ENCODE peak calls at places on chromosomes 13 and 19, in seven cellular contexts. I is IMR-90, L is A549, M is hepatocyte, F is heart left ventricle, Q is ascending aorta, T is uterus. D is an unnamed sample.
A peak's percentile ranks its signal among the peaks of the same experiment; 100 is the strongest.

GRCh38 chr13:85383291-85383690 is 415.9 kb downstream of the SLITRK6 start:
- DNase-seq in I (no peak), L (no peak), F (no peak), Q (no peak), T (no peak), M (no peak), D (no peak)

GRCh38 chr19:20664917-20665781 is 3.8 kb upstream of the ZNF626 start:
- DNase-seq in Q (no peak), T (peak; percentile 32), M (peak; percentile 51), I (no peak), L (no peak), F (peak; percentile 37), D (no peak)

GRCh38 chr19:8253678-8254077 is 44.5 kb downstream of the CERS4 start:
- DNase-seq in M (no peak), L (no peak), F (no peak), Q (no peak), T (no peak), I (peak; percentile 23), D (no peak)

GRCh38 chr13:85632526-85633215 is 166.5 kb downstream of the SLITRK6 start:
- DNase-seq in F (no peak), I (no peak), T (no peak), Q (no peak), M (no peak), L (no peak), D (no peak)

GRCh38 chr19:2260341-2260751 is 4.1 kb upstream of the JSRP1 start:
- DNase-seq in T (no peak), L (no peak), Q (no peak), F (no peak), M (no peak), I (no peak), D (no peak)

GRCh38 chr19:38319421-38320258 is at the start of gene KCNK6:
- DNase-seq in F (peak; percentile 57), M (peak; percentile 63), Q (no peak), I (no peak), L (peak; percentile 66), T (peak; percentile 59), D (no peak)

GRCh38 chr19:35458821-35459391 is 10.8 kb downstream of the FFAR2 start:
- DNase-seq in I (no peak), L (no peak), Q (no peak), F (no peak), M (peak; percentile 70), T (no peak), D (no peak)

GRCh38 chr13:65926750-65927171 is 1303.4 kb downstream of the PCDH9 start:
- DNase-seq in M (peak; percentile 21), Q (peak; percentile 62), T (no peak), I (no peak), F (peak; percentile 41), L (peak; percentile 0), D (no peak)

GRCh38 chr13:44508562-44509062 is 67.5 kb downstream of the TSC22D1 start:
- DNase-seq in F (no peak), Q (no peak), L (no peak), T (no peak), I (no peak), M (no peak), D (no peak)

GRCh38 chr19:49512970-49513745 is 697 bp downstream of the FCGRT start:
- DNase-seq in Q (no peak), F (peak; percentile 55), T (peak; percentile 72), M (peak; percentile 78), L (no peak), I (no peak), D (no peak)

GRCh38 chr13:45464687-45465453 is at the start of gene COG3:
- DNase-seq in F (peak; percentile 96), L (peak; percentile 94), Q (peak; percentile 97), I (peak; percentile 97), M (peak; percentile 97), T (peak; percentile 94), D (peak; percentile 96)

GRCh38 chr13:84917252-84917878 is 881.9 kb downstream of the SLITRK6 start:
- DNase-seq in I (peak; percentile 31), M (peak; percentile 35), L (no peak), Q (no peak), T (no peak), F (no peak), D (no peak)

GRCh38 chr13:34086281-34086680 is 268.3 kb downstream of the RFC3 start:
- DNase-seq in Q (no peak), L (no peak), T (no peak), I (no peak), F (no peak), M (no peak), D (no peak)

GRCh38 chr13:75452564-75452963 is 29.4 kb downstream of the TBC1D4 start:
- DNase-seq in Q (no peak), T (no peak), M (no peak), L (no peak), F (no peak), I (no peak), D (no peak)

GRCh38 chr19:39014037-39014436 is 18.3 kb downstream of the FBXO27 start:
- DNase-seq in F (no peak), I (no peak), L (no peak), M (no peak), T (no peak), Q (no peak), D (no peak)

GRCh38 chr19:1069009-1069779 is 2.2 kb downstream of the ARHGAP45 start:
- DNase-seq in F (peak; percentile 73), M (no peak), T (no peak), I (no peak), Q (peak; percentile 86), L (no peak), D (peak; percentile 71)

GRCh38 chr13:52978989-52979388 is 49.6 kb upstream of the OLFM4 start:
- DNase-seq in F (no peak), L (no peak), T (no peak), I (no peak), M (no peak), Q (no peak), D (no peak)

GRCh38 chr19:35715981-35716734 is 1.6 kb upstream of the KMT2B start:
- DNase-seq in I (peak; percentile 30), L (peak; percentile 90), T (peak; percentile 68), M (peak; percentile 80), Q (peak; percentile 63), F (no peak), D (peak; percentile 69)

GRCh38 chr13:92739306-92739818 is 487.2 kb upstream of the GPC6 start:
- DNase-seq in M (no peak), Q (no peak), F (no peak), T (no peak), I (peak; percentile 5), L (no peak), D (no peak)

GRCh38 chr13:60165391-60166099 is 1.8 kb upstream of the DIAPH3 start:
- DNase-seq in L (no peak), T (no peak), M (no peak), F (no peak), I (peak; percentile 75), Q (no peak), D (no peak)

GRCh38 chr13:93687261-93687660 is 460.7 kb downstream of the GPC6 start:
- DNase-seq in F (no peak), Q (no peak), I (peak; percentile 75), M (no peak), L (no peak), T (no peak), D (no peak)

DNA sequence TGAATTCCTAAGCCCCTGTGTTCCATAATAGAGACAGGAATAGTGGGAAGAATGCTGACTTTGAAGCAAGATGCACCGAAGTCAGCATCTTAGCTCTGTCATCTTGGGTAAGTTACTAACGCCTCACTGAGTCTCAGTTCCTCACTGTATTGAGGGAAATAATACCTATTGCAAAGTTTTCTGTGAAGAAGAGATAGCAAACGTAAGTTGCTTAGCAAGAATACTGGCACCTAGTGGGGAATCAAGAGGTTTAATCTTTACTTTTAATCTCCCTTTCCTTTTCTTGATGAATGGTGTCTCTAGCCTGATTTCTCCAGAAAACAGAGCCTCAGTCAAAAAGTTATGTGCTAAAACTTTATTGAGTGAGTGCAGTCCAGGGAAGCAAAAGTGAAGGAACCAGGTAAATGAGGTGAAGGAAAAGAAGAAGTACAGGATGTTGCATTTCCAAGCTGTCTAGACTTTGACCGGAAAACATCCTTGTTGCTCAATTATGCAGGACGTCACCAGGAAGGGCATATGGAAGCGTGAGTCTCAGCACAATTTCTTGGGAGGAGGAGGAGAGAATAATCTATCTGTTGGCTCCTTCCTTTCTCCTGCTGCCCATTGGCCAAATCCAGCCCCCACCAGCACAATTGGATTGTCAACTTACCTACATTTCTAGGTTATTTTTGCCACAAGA is 210.0 kb downstream of the B3GLCT start:
- DNase-seq in T (no peak), F (no peak), I (no peak), L (no peak), M (peak; percentile 20), Q (no peak), D (no peak)
- TF ChIP-seq CTCF in T (no peak), F (no peak), I (peak; percentile 19), L (no peak), M (peak; percentile 28), Q (no peak), D (no peak)

DNA sequence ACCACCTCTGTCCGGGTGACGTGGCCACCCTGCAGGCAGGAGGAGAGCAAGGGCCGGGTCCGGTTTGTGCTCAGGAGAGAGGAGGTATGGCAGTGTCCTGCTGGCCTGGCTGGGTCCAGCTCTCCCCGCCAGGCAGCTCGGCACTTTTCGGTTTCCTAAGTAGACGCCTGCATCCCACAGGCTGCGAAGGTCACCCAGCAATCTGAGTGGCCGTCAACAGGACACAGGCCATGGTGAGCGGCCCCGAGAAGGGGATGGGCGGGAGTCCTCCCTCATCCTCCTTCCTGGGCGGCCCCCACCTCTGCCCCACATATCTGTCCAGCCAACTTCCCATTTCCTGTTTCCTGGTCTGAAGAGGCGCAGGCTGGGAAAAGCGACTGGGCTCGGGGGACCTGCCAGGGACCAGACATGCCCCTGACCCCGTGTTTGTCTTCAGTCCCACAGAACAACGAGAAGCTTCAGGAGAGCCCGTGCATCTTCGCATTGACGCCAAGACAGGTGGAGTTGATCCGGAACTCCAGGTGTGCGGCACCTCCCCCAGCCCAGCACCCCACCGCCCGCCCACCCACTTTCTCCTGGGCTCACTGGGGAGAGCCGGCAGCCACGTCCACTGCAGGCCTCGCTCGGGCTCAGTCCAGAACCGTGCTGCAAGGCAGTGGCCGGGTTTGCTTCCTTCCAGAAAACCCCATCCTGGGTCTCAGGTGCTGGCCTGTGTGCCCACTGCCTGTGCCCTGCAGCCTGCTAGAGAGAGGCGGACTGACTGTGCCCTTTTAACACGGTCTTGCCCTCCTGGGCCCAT is 16.3 kb downstream of the PIAS4 start:
- DNase-seq in L (no peak), M (peak; percentile 3), I (no peak), F (peak; percentile 59), T (no peak), Q (no peak), D (no peak)
- H3K9me3 ChIP-seq in L (no peaks in the 10 kb centered on the region), M (no peaks in the 10 kb centered on the region), I (no peaks in the 10 kb centered on the region), F (no peaks in the 10 kb centered on the region), T (no peaks in the 10 kb centered on the region), Q (no peaks in the 10 kb centered on the region), D (no peaks in the 10 kb centered on the region)

GRCh38 chr19:53357821-53358581 is 7.5 kb upstream of the ZNF525 start:
- DNase-seq in T (no peak), Q (no peak), L (no peak), I (no peak), M (no peak), F (no peak), D (no peak)
- H3K4me3 ChIP-seq in T (no peak overlapping the region), Q (no peak overlapping the region), L (no peak overlapping the region), I (no peak overlapping the region), M (no peak overlapping the region), F (no peak overlapping the region), D (no peak overlapping the region)

GRCh38 chr13:105207586-105208293 is 1327.7 kb downstream of the EFNB2 start:
- DNase-seq in I (peak; percentile 13), F (no peak), M (no peak), L (no peak), T (no peak), Q (no peak), D (no peak)
- TF ChIP-seq CTCF in I (peak; percentile 9), F (no peak), M (no peak), L (no peak), T (no peak), Q (no peak), D (no peak)

GRCh38 chr19:15526408-15526807 is 18.1 kb downstream of the CYP4F22 start:
- DNase-seq in L (no peak), F (no peak), I (no peak), T (no peak), Q (no peak), M (no peak), D (no peak)
- H3K9me3 ChIP-seq in L (peaks cover 3% of the 10 kb centered on the region), F (no peaks in the 10 kb centered on the region), I (no peaks in the 10 kb centered on the region), T (no peaks in the 10 kb centered on the region), Q (no peaks in the 10 kb centered on the region), M (no peaks in the 10 kb centered on the region), D (no peaks in the 10 kb centered on the region)